ENCODE peak calls at places on chromosomes 6 and 20, in eight cellular contexts. One of them, this sample, is unnamed.

GRCh38 chr6:3710403-3710802 is 41.1 kb downstream of the PXDC1 start:
- DNase-seq in fibroblast of the aortic adventitia: no peak
- DNase-seq in stimulated activated effector memory CD8-positive, alpha-beta T cell treated with anti-CD3 and anti-CD28 coated beads, Interleukin-12 subunit alpha, Interleukin-12 subunit beta, amount 100 ng/mL, for 72 hours: no peak
- DNase-seq in DMS79: no peak
- DNase-seq in neuronal stem cell: no peak
- DNase-seq in NAMALWA: no peak
- DNase-seq in DMS153: no peak
- DNase-seq in psoas muscle: no peak
- DNase-seq in this sample: no peak

GRCh38 chr6:137162692-137163303 is 10.6 kb downstream of the IL22RA2 start:
- DNase-seq in fibroblast of the aortic adventitia: no peak
- DNase-seq in stimulated activated effector memory CD8-positive, alpha-beta T cell treated with anti-CD3 and anti-CD28 coated beads, Interleukin-12 subunit alpha, Interleukin-12 subunit beta, amount 100 ng/mL, for 72 hours: no peak
- DNase-seq in DMS79: no peak
- DNase-seq in neuronal stem cell: no peak
- DNase-seq in NAMALWA: no peak
- DNase-seq in DMS153: no peak
- DNase-seq in psoas muscle: no peak
- DNase-seq in this sample: no peak

GRCh38 chr6:155174576-155175174 is 89.1 kb upstream of the CLDN20 start:
- DNase-seq in fibroblast of the aortic adventitia: peak
- DNase-seq in stimulated activated effector memory CD8-positive, alpha-beta T cell treated with anti-CD3 and anti-CD28 coated beads, Interleukin-12 subunit alpha, Interleukin-12 subunit beta, amount 100 ng/mL, for 72 hours: no peak
- DNase-seq in DMS79: peak
- DNase-seq in neuronal stem cell: peak
- DNase-seq in NAMALWA: peak
- DNase-seq in DMS153: peak
- DNase-seq in psoas muscle: peak
- DNase-seq in this sample: peak

GRCh38 chr20:26208296-26209091 is 511.8 kb upstream of the ZNF337 start:
- DNase-seq in fibroblast of the aortic adventitia: no peak
- DNase-seq in stimulated activated effector memory CD8-positive, alpha-beta T cell treated with anti-CD3 and anti-CD28 coated beads, Interleukin-12 subunit alpha, Interleukin-12 subunit beta, amount 100 ng/mL, for 72 hours: no peak
- DNase-seq in DMS79: no peak
- DNase-seq in neuronal stem cell: peak
- DNase-seq in NAMALWA: no peak
- DNase-seq in DMS153: no peak
- DNase-seq in psoas muscle: peak
- DNase-seq in this sample: no peak

GRCh38 chr20:64155258-64156135 is 8.8 kb upstream of the MYT1 start:
- DNase-seq in fibroblast of the aortic adventitia: no peak
- DNase-seq in stimulated activated effector memory CD8-positive, alpha-beta T cell treated with anti-CD3 and anti-CD28 coated beads, Interleukin-12 subunit alpha, Interleukin-12 subunit beta, amount 100 ng/mL, for 72 hours: no peak
- DNase-seq in DMS79: no peak
- DNase-seq in neuronal stem cell: no peak
- DNase-seq in NAMALWA: no peak
- DNase-seq in DMS153: no peak
- DNase-seq in psoas muscle: no peak
- DNase-seq in this sample: no peak

GRCh38 chr6:42140756-42141602 is 1.4 kb downstream of the C6orf132 start:
- DNase-seq in fibroblast of the aortic adventitia: no peak
- DNase-seq in stimulated activated effector memory CD8-positive, alpha-beta T cell treated with anti-CD3 and anti-CD28 coated beads, Interleukin-12 subunit alpha, Interleukin-12 subunit beta, amount 100 ng/mL, for 72 hours: no peak
- DNase-seq in DMS79: no peak
- DNase-seq in neuronal stem cell: no peak
- DNase-seq in NAMALWA: no peak
- DNase-seq in DMS153: no peak
- DNase-seq in psoas muscle: no peak
- DNase-seq in this sample: no peak

GRCh38 chr6:81450180-81450579 is 302.3 kb downstream of the TENT5A start:
- DNase-seq in fibroblast of the aortic adventitia: peak
- DNase-seq in stimulated activated effector memory CD8-positive, alpha-beta T cell treated with anti-CD3 and anti-CD28 coated beads, Interleukin-12 subunit alpha, Interleukin-12 subunit beta, amount 100 ng/mL, for 72 hours: no peak
- DNase-seq in DMS79: no peak
- DNase-seq in neuronal stem cell: no peak
- DNase-seq in NAMALWA: no peak
- DNase-seq in DMS153: no peak
- DNase-seq in psoas muscle: no peak
- DNase-seq in this sample: no peak

GRCh38 chr6:105179244-105180065 is at the start of gene POPDC3:
- DNase-seq in fibroblast of the aortic adventitia: peak
- DNase-seq in stimulated activated effector memory CD8-positive, alpha-beta T cell treated with anti-CD3 and anti-CD28 coated beads, Interleukin-12 subunit alpha, Interleukin-12 subunit beta, amount 100 ng/mL, for 72 hours: no peak
- DNase-seq in DMS79: peak
- DNase-seq in neuronal stem cell: peak
- DNase-seq in NAMALWA: no peak
- DNase-seq in DMS153: peak
- DNase-seq in psoas muscle: peak
- DNase-seq in this sample: no peak

GRCh38 chr6:83853968-83854501 is 875 bp downstream of the RIPPLY2 start:
- DNase-seq in fibroblast of the aortic adventitia: no peak
- DNase-seq in stimulated activated effector memory CD8-positive, alpha-beta T cell treated with anti-CD3 and anti-CD28 coated beads, Interleukin-12 subunit alpha, Interleukin-12 subunit beta, amount 100 ng/mL, for 72 hours: no peak
- DNase-seq in DMS79: no peak
- DNase-seq in neuronal stem cell: no peak
- DNase-seq in NAMALWA: no peak
- DNase-seq in DMS153: peak
- DNase-seq in psoas muscle: no peak
- DNase-seq in this sample: no peak

GRCh38 chr6:89313006-89313405 is 2.1 kb downstream of the GABRR2 start:
- DNase-seq in fibroblast of the aortic adventitia: peak
- DNase-seq in stimulated activated effector memory CD8-positive, alpha-beta T cell treated with anti-CD3 and anti-CD28 coated beads, Interleukin-12 subunit alpha, Interleukin-12 subunit beta, amount 100 ng/mL, for 72 hours: no peak
- DNase-seq in DMS79: no peak
- DNase-seq in neuronal stem cell: no peak
- DNase-seq in NAMALWA: no peak
- DNase-seq in DMS153: no peak
- DNase-seq in psoas muscle: no peak
- DNase-seq in this sample: no peak

GRCh38 chr20:8172191-8172590 is 40.1 kb downstream of the PLCB1 start:
- DNase-seq in fibroblast of the aortic adventitia: no peak
- DNase-seq in stimulated activated effector memory CD8-positive, alpha-beta T cell treated with anti-CD3 and anti-CD28 coated beads, Interleukin-12 subunit alpha, Interleukin-12 subunit beta, amount 100 ng/mL, for 72 hours: no peak
- DNase-seq in DMS79: no peak
- DNase-seq in neuronal stem cell: no peak
- DNase-seq in NAMALWA: no peak
- DNase-seq in DMS153: no peak
- DNase-seq in psoas muscle: no peak
- DNase-seq in this sample: no peak

GRCh38 chr6:51644426-51644825 is 443.0 kb downstream of the PKHD1 start:
- DNase-seq in fibroblast of the aortic adventitia: no peak
- DNase-seq in stimulated activated effector memory CD8-positive, alpha-beta T cell treated with anti-CD3 and anti-CD28 coated beads, Interleukin-12 subunit alpha, Interleukin-12 subunit beta, amount 100 ng/mL, for 72 hours: no peak
- DNase-seq in DMS79: no peak
- DNase-seq in neuronal stem cell: no peak
- DNase-seq in NAMALWA: no peak
- DNase-seq in DMS153: no peak
- DNase-seq in psoas muscle: no peak
- DNase-seq in this sample: no peak

GRCh38 chr20:19661717-19662637 is 96.1 kb upstream of the RIN2 start:
- DNase-seq in fibroblast of the aortic adventitia: peak
- DNase-seq in stimulated activated effector memory CD8-positive, alpha-beta T cell treated with anti-CD3 and anti-CD28 coated beads, Interleukin-12 subunit alpha, Interleukin-12 subunit beta, amount 100 ng/mL, for 72 hours: peak
- DNase-seq in DMS79: peak
- DNase-seq in neuronal stem cell: peak
- DNase-seq in NAMALWA: peak
- DNase-seq in DMS153: peak
- DNase-seq in psoas muscle: peak
- DNase-seq in this sample: peak

GRCh38 chr6:42315991-42316378 is 98.3 kb upstream of the MRPS10 start:
- DNase-seq in fibroblast of the aortic adventitia: peak
- DNase-seq in stimulated activated effector memory CD8-positive, alpha-beta T cell treated with anti-CD3 and anti-CD28 coated beads, Interleukin-12 subunit alpha, Interleukin-12 subunit beta, amount 100 ng/mL, for 72 hours: peak
- DNase-seq in DMS79: no peak
- DNase-seq in neuronal stem cell: no peak
- DNase-seq in NAMALWA: no peak
- DNase-seq in DMS153: no peak
- DNase-seq in psoas muscle: no peak
- DNase-seq in this sample: no peak

GRCh38 chr6:81373414-81373813 is 379.1 kb downstream of the TENT5A start:
- DNase-seq in fibroblast of the aortic adventitia: peak
- DNase-seq in stimulated activated effector memory CD8-positive, alpha-beta T cell treated with anti-CD3 and anti-CD28 coated beads, Interleukin-12 subunit alpha, Interleukin-12 subunit beta, amount 100 ng/mL, for 72 hours: no peak
- DNase-seq in DMS79: no peak
- DNase-seq in neuronal stem cell: no peak
- DNase-seq in NAMALWA: no peak
- DNase-seq in DMS153: no peak
- DNase-seq in psoas muscle: no peak
- DNase-seq in this sample: no peak

GRCh38 chr6:112683106-112683505 is 336.0 kb downstream of the RFPL4B start:
- DNase-seq in fibroblast of the aortic adventitia: no peak
- DNase-seq in stimulated activated effector memory CD8-positive, alpha-beta T cell treated with anti-CD3 and anti-CD28 coated beads, Interleukin-12 subunit alpha, Interleukin-12 subunit beta, amount 100 ng/mL, for 72 hours: no peak
- DNase-seq in DMS79: no peak
- DNase-seq in neuronal stem cell: no peak
- DNase-seq in NAMALWA: no peak
- DNase-seq in DMS153: no peak
- DNase-seq in psoas muscle: no peak
- DNase-seq in this sample: no peak

GRCh38 chr6:30163918-30164654 is 740 bp downstream of the TRIM15 start:
- DNase-seq in fibroblast of the aortic adventitia: no peak
- DNase-seq in stimulated activated effector memory CD8-positive, alpha-beta T cell treated with anti-CD3 and anti-CD28 coated beads, Interleukin-12 subunit alpha, Interleukin-12 subunit beta, amount 100 ng/mL, for 72 hours: no peak
- DNase-seq in DMS79: no peak
- DNase-seq in neuronal stem cell: no peak
- DNase-seq in NAMALWA: no peak
- DNase-seq in DMS153: no peak
- DNase-seq in psoas muscle: no peak
- DNase-seq in this sample: no peak

GRCh38 chr6:133707456-133707855 is 181.5 kb upstream of the TCF21 start:
- DNase-seq in fibroblast of the aortic adventitia: peak
- DNase-seq in stimulated activated effector memory CD8-positive, alpha-beta T cell treated with anti-CD3 and anti-CD28 coated beads, Interleukin-12 subunit alpha, Interleukin-12 subunit beta, amount 100 ng/mL, for 72 hours: no peak
- DNase-seq in DMS79: no peak
- DNase-seq in neuronal stem cell: no peak
- DNase-seq in NAMALWA: peak
- DNase-seq in DMS153: no peak
- DNase-seq in psoas muscle: no peak
- DNase-seq in this sample: no peak

GRCh38 chr6:139308936-139309603 is 17.3 kb upstream of the TXLNB start:
- DNase-seq in fibroblast of the aortic adventitia: peak
- DNase-seq in stimulated activated effector memory CD8-positive, alpha-beta T cell treated with anti-CD3 and anti-CD28 coated beads, Interleukin-12 subunit alpha, Interleukin-12 subunit beta, amount 100 ng/mL, for 72 hours: no peak
- DNase-seq in DMS79: no peak
- DNase-seq in neuronal stem cell: no peak
- DNase-seq in NAMALWA: no peak
- DNase-seq in DMS153: no peak
- DNase-seq in psoas muscle: no peak
- DNase-seq in this sample: no peak

GRCh38 chr6:40809627-40810026 is 222.5 kb upstream of the LRFN2 start:
- DNase-seq in fibroblast of the aortic adventitia: no peak
- DNase-seq in stimulated activated effector memory CD8-positive, alpha-beta T cell treated with anti-CD3 and anti-CD28 coated beads, Interleukin-12 subunit alpha, Interleukin-12 subunit beta, amount 100 ng/mL, for 72 hours: no peak
- DNase-seq in DMS79: no peak
- DNase-seq in neuronal stem cell: no peak
- DNase-seq in NAMALWA: no peak
- DNase-seq in DMS153: no peak
- DNase-seq in psoas muscle: no peak
- DNase-seq in this sample: no peak